ENCODE peak calls at places on chromosomes 1 and 21, in five cellular contexts. W is mucosa of descending colon, R is Peyer's patch, F is HepG2, X is lower lobe of right lung. A is an unnamed sample.

GRCh38 chr1:53410100-53410541 is 49.1 kb upstream of the DMRTB1 start:
- DNase-seq in W (peak), R (no peak), F (no peak), X (no peak), A (no peak)

GRCh38 chr1:172457479-172458130 is 13.7 kb upstream of the PIGC start:
- DNase-seq in W (no peak), R (no peak), F (no peak), X (no peak), A (no peak)

GRCh38 chr1:165575700-165576099 is 31.9 kb downstream of the LRRC52 start:
- DNase-seq in W (no peak), R (no peak), F (no peak), X (no peak), A (no peak)

GRCh38 chr1:29835486-29836273 is 599.4 kb downstream of the PTPRU start:
- DNase-seq in W (no peak), R (no peak), F (no peak), X (no peak), A (no peak)

GRCh38 chr1:202861420-202862121 is 27.4 kb downstream of the RABIF start:
- DNase-seq in W (peak), R (peak), F (peak), X (peak), A (peak)

GRCh38 chr21:33127154-33127893 is 57.4 kb downstream of the OLIG1 start:
- DNase-seq in W (no peak), R (peak), F (peak), X (peak), A (peak)

GRCh38 chr1:247576514-247576913 is 11.6 kb upstream of the OR2G2 start:
- DNase-seq in W (no peak), R (no peak), F (peak), X (no peak), A (peak)

GRCh38 chr1:47403321-47403720 is 12.8 kb upstream of the FOXE3 start:
- DNase-seq in W (no peak), R (no peak), F (no peak), X (no peak), A (no peak)

GRCh38 chr1:55131218-55131617 is 83.9 kb downstream of the USP24 start:
- DNase-seq in W (no peak), R (no peak), F (no peak), X (no peak), A (no peak)

GRCh38 chr1:1345860-1346500 is 3.2 kb downstream of the DVL1 start:
- DNase-seq in W (no peak), R (no peak), F (no peak), X (no peak), A (no peak)

GRCh38 chr1:203632941-203633340 is 6.3 kb downstream of the ATP2B4 start:
- DNase-seq in W (no peak), R (no peak), F (no peak), X (no peak), A (no peak)

GRCh38 chr21:27429612-27430361 is 462.9 kb upstream of the ADAMTS5 start:
- DNase-seq in W (no peak), R (no peak), F (no peak), X (no peak), A (peak)

DNA sequence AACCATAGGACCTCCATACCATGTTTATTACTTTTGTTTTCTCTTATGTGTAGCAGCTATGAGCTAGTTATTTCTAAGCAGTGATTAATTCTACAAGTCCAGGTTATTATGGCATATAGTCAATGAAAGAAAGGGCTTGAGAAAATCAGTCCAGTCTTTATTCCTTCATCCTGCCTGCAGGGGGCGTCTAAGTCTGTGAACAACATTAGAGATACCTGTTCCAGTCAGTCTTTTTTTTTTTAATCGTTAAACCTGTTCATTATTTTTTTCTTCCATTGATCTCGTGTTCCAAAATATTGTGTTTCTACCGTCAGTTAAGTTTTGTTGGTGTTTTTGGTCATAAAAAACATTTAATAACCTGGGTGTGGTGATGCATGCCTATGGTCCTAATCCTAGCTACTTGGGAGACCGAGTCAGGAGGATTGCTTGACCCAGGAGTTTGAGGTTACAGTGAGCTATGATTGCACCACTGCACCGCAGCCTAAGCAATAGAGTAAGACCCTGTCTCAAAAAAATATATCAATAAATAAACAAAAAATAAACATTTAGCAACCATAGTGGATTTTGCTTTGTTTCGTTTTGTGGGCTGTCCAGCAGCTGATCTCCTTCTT is 29.4 kb upstream of the CD2 start:
- DNase-seq in W (no peak), R (peak), F (peak), X (no peak), A (peak)
- TF ChIP-seq CTCF in W (peak), R (peak), F (peak), X (peak), A (peak)

GRCh38 chr21:34201001-34201400 is 127.6 kb downstream of the MRPS6 start:
- DNase-seq in W (no peak), R (no peak), F (no peak), X (no peak), A (no peak)
- H3K4me3 ChIP-seq in W (no peak), R (no peak), F (no peak), X (peak), A (no peak)

GRCh38 chr1:31883357-31883942 is 54.7 kb downstream of the PTP4A2 start:
- DNase-seq in W (no peak), R (peak), F (no peak), X (no peak), A (no peak)
- TF ChIP-seq CTCF in W (no peak), R (no peak), F (no peak), X (no peak), A (no peak)

DNA sequence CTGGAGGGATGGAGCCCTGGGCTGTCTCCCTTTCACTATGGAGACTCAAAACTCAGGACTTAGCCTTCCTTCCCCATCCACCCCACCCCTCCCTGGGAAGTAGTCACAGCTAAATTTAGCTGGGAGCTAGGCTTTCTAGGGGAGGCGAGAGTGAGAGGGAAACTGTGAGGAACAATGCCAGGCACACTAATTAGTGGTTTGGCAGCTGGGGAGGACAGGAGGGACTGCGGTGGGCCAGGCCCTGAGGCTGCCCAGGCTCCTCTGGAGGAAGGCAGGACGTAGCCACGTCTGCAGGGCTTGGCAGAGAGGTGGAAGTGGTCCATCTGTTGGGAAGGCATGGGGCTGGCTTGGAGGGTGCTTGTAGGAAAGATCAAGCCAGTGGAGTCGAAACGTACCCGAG is 121.3 kb downstream of the HMGB4 start:
- DNase-seq in W (no peak), R (no peak), F (no peak), X (no peak), A (no peak)
- H3K4me3 ChIP-seq in W (no peak), R (no peak), F (no peak), X (no peak), A (no peak)

GRCh38 chr1:6039031-6039430 is 6.7 kb upstream of the KCNAB2 start:
- DNase-seq in W (no peak), R (no peak), F (no peak), X (no peak), A (no peak)

GRCh38 chr1:6040859-6041415 is 4.8 kb upstream of the KCNAB2 start:
- DNase-seq in W (no peak), R (no peak), F (no peak), X (peak), A (no peak)

GRCh38 chr1:6043561-6043960 is 2.1 kb upstream of the KCNAB2 start:
- DNase-seq in W (no peak), R (no peak), F (no peak), X (no peak), A (no peak)

GRCh38 chr1:6040444-6040843 is 5.2 kb upstream of the KCNAB2 start:
- DNase-seq in W (no peak), R (no peak), F (no peak), X (no peak), A (no peak)

DNA sequence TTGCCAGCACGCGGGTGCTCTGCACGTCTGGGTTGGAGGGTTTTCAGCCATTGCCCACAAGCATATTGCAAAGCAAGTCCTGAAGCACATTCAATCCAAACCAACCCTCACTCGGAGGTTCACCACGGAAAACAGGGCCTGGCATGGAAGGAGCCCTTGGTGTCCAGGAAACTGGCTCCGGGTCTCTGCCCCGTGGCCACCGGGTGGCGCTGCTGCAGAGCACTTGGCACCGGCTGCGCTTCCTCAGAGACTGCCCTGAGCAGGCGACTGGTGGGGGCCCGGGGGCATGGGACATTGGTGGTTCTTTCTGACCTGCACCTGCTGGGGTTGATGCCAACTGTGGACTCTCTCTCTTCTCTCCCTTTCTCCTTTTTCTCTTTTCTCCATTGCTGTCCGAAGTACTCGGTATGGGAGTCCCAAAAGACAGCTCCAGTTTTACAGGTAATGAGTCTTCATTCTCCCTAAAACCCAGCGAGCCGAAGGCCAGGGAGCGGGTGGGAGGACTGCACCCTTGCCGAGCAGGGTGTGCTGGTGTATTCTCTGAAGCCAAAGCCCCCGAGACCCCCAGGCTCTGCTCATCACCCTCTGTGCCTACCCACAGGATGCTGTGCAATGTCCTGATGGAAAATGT is 4.1 kb upstream of the KCNAB2 start:
- DNase-seq in W (no peak), R (no peak), F (no peak), X (peak), A (no peak)
- TF ChIP-seq CTCF in W (peak), R (peak), F (peak), X (peak), A (peak)

GRCh38 chr1:43366179-43366578 is 1.6 kb downstream of the ELOVL1 start:
- DNase-seq in W (peak), R (peak), F (no peak), X (peak), A (no peak)
- H3K4me3 ChIP-seq in W (no peak), R (no peak), F (peak), X (peak), A (peak)

DNA sequence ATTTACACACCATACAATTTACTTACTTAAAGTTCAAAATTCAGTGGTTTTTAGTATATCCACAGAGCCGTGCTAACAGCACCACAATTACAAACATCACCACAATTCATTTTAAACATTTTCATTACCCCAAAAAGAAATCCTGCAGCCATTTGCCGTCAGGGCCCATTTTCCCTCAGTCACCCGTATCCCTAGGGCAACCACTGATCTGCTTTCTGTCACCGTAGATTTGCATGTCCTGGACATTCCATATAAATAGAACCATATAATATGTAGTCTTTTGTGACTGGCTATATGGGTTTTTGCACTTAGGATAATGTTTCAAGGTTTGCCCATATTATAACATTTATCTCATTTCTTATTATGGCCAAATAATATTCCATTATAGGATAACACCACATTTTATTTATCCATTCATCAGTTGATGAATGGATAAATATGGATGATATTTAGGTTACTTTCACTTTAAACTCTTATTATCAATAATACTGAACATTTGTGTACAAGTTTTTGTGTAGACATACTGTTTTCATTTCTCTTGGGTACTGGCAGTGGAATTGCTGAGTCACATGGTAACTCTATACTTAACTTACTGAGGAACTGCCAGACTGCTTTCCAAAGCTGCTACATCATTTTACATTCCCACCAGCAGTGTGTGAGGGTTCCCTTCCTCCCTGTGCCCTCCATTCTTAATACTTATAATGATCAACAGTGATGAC is 68.9 kb downstream of the ST3GAL3 start:
- DNase-seq in W (no peak), R (no peak), F (no peak), X (no peak), A (peak)
- TF ChIP-seq CTCF in W (no peak), R (no peak), F (no peak), X (no peak), A (no peak)

DNA sequence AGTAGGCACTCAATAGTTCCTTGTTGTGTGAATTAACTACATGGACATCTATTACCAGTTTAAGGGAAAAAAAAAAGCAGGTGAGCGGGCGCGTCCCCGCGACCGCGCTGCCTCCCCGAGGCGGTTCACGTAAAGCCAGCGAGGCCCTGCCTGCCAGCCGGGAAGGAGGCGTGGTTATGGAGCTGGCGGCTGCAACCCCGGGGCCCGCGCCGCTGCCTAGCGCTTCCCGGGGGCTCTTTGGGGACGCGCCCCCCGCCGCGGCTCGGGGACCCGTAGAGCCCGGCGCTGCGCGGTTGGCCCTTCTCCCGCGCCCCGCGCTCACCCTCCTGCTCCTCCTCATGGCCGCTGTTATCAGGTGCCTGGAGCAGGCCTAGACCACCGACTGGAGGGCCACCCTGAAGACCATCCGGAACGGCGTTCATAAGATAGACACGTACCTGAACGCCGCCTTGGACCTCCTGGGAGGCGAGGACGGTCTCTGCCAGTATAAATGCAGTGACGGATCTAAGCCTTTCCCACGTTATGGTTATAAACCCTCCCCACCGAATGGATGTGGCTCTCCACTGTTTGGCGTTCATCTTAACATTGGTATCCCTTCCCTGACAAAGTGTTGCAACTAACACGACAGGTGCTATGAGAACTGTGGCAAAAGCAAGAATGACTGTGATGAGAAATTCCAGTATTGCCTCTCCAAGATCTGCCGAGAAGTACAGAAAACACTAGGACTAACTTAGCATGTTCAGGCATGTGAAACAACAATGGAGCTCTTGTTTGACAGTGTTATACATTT is 2.6 kb upstream of the CC2D1B start:
- DNase-seq in W (peak), R (peak), F (peak), X (peak), A (peak)
- H3K4me3 ChIP-seq in W (peak), R (peak), F (peak), X (peak), A (peak)

GRCh38 chr21:34360488-34361241 is 3.1 kb upstream of the KCNE2 start:
- DNase-seq in W (no peak), R (peak), F (no peak), X (no peak), A (no peak)
- TF ChIP-seq CTCF in W (no peak), R (no peak), F (peak), X (no peak), A (no peak)

DNA sequence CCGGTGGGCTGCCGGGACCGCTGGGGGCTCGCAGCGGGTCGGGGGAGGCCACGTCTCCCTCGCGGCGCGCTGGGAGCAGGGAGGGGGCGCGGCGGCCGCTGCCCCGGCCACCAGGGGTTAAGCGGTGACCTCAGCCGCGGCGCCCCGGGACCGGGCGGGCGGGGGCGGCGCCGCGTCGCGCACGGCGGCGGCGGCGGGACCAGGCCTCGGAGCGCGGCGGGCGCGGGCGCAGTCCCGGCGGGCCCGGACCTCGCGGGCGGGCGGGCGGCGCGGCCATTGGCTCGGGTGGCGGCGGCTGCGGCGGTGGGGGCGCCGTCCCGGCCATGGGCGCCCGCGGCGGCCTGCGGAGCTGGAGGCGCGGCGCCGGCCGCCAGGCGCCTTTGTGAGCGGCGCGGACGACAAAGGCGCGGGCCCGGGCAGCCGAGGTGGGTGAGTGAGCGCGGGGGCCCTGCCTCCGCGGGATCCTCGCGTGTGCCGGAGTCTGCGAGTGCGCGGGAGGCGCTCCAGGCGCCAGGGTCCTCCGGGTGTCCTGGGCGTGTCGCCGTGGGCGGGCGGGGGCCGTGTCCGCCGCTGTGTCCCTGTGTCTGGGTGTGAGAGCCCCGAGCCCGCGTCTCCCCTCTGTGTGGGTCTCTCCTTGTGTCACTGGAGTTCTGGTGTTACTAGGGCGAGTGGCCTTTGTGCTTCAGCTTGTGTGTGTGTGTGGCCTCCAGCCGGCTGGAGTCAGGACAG is at the start of gene ARHGEF10L:
- DNase-seq in W (no peak), R (no peak), F (no peak), X (no peak), A (no peak)
- H3K4me3 ChIP-seq in W (peak), R (peak), F (peak), X (peak), A (peak)